ENCODE peak calls at places on chromosomes 3 and 15, in nine cellular contexts. K is neural progenitor cell, C is GM23338, P is GM23248, U is hepatocyte, E is PC-3, G is HCT116, T is SK-N-SH, M is MM.1S. H is an unnamed sample.

GRCh38 chr15:101453123-101454120 is 36.1 kb downstream of the PCSK6 start:
- DNase-seq in K (peak; percentile 37), C (no peak), P (no peak), U (no peak), E (no peak), G (no peak), T (no peak), M (no peak), H (no peak)

GRCh38 chr3:98733778-98734281 is 29.3 kb upstream of the ST3GAL6 start:
- DNase-seq in K (peak; percentile 27), C (peak; percentile 30), P (no peak), U (peak; percentile 27), E (peak; percentile 38), G (no peak), T (peak; percentile 38), M (peak; percentile 63), H (no peak)

GRCh38 chr15:96393209-96393513 is 62.7 kb downstream of the NR2F2 start:
- DNase-seq in K (no peak), C (no peak), P (no peak), U (no peak), E (no peak), G (no peak), T (no peak), M (no peak), H (no peak)

GRCh38 chr15:58331903-58332675 is 99.7 kb upstream of the LIPC start:
- DNase-seq in K (peak; percentile 38), C (peak; percentile 54), P (peak; percentile 98), U (peak; percentile 96), E (peak; percentile 97), G (peak; percentile 93), T (peak; percentile 65), M (peak; percentile 73), H (peak; percentile 54)

GRCh38 chr3:12553921-12554391 is 2.9 kb upstream of the MKRN2 start:
- DNase-seq in K (peak; percentile 24), C (peak; percentile 63), P (peak; percentile 62), U (no peak), E (peak; percentile 32), G (no peak), T (peak; percentile 58), M (peak; percentile 10), H (peak; percentile 51)

GRCh38 chr3:160180581-160181216 is 44.5 kb upstream of the C3orf80 start:
- DNase-seq in K (peak; percentile 14), C (no peak), P (peak; percentile 83), U (peak; percentile 37), E (peak; percentile 46), G (no peak), T (peak; percentile 17), M (no peak), H (no peak)

GRCh38 chr3:62201438-62202035 is 171.8 kb downstream of the FEZF2 start:
- DNase-seq in K (peak; percentile 49), C (peak; percentile 76), P (peak; percentile 57), U (peak; percentile 38), E (peak; percentile 56), G (peak; percentile 16), T (peak; percentile 65), M (peak; percentile 21), H (peak; percentile 23)

GRCh38 chr3:4588410-4588809 is 95.3 kb downstream of the ITPR1 start:
- DNase-seq in K (no peak), C (no peak), P (peak; percentile 79), U (peak; percentile 11), E (peak; percentile 51), G (no peak), T (no peak), M (no peak), H (no peak)

GRCh38 chr15:29043731-29044485 is 158.1 kb downstream of the APBA2 start:
- DNase-seq in K (no peak), C (no peak), P (no peak), U (no peak), E (no peak), G (no peak), T (peak; percentile 46), M (no peak), H (no peak)

GRCh38 chr3:90184861-90185260 is 1077.4 kb downstream of the EPHA3 start:
- DNase-seq in K (no peak), C (no peak), P (peak; percentile 51), U (no peak), E (peak; percentile 49), G (no peak), T (no peak), M (no peak), H (no peak)

GRCh38 chr3:147943265-147943945 is 534.2 kb downstream of the ZIC1 start:
- DNase-seq in K (no peak), C (no peak), P (peak; percentile 91), U (peak; percentile 29), E (peak; percentile 77), G (peak; percentile 47), T (no peak), M (no peak), H (no peak)

GRCh38 chr3:111538687-111539086 is 3.3 kb upstream of the CD96 start:
- DNase-seq in K (no peak), C (no peak), P (peak; percentile 53), U (no peak), E (peak; percentile 89), G (no peak), T (no peak), M (no peak), H (no peak)

GRCh38 chr15:92521624-92522008 is 127.9 kb downstream of the ST8SIA2 start:
- DNase-seq in K (peak; percentile 78), C (peak; percentile 88), P (peak; percentile 88), U (peak; percentile 87), E (peak; percentile 86), G (peak; percentile 46), T (peak; percentile 64), M (peak; percentile 71), H (peak; percentile 35)

GRCh38 chr3:10437272-10437994 is 68.0 kb downstream of the ATP2B2 start:
- DNase-seq in K (no peak), C (no peak), P (peak; percentile 81), U (no peak), E (peak; percentile 10), G (no peak), T (no peak), M (no peak), H (no peak)

DNA sequence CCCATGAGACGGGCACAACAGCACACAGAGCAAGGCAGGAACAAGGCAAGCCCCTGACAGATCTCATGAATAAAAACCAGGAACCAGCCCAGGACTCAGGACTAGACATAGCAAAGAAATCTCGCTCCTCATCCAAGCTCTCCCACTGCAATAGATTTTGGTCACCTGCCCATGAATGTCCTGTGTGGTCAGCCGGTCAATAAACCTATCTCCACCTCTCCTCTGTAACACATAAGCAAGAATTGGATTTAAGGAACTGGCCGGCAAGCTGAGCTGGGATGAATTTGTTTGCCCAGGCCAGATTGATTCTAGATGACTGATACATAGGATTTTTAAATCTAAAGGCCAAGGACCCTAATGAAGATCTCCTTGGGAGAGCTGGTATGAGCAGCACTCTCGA is 46.3 kb upstream of the SMAD3 start:
- DNase-seq in K (no peak), C (no peak), P (no peak), U (no peak), E (no peak), G (no peak), T (no peak), M (no peak), H (no peak)
- H3K27ac ChIP-seq in K (no peak overlapping the region), C (no peak overlapping the region), P (no peak overlapping the region), U (no peak overlapping the region), E (no peak overlapping the region), G (no peak overlapping the region), T (no peak overlapping the region), M (no peak overlapping the region), H (no peak overlapping the region)

GRCh38 chr3:36704280-36704679 is 60.1 kb downstream of the DCLK3 start:
- DNase-seq in K (no peak), C (no peak), P (no peak), U (no peak), E (no peak), G (no peak), T (no peak), M (no peak), H (no peak)

GRCh38 chr3:36700537-36701248 is 63.7 kb downstream of the DCLK3 start:
- DNase-seq in K (peak; percentile 74), C (peak; percentile 80), P (peak; percentile 89), U (peak; percentile 75), E (peak; percentile 81), G (peak; percentile 33), T (peak; percentile 73), M (peak; percentile 44), H (peak; percentile 69)

GRCh38 chr3:36701249-36701572 is 63.1 kb downstream of the DCLK3 start:
- DNase-seq in K (peak; percentile 24), C (no peak), P (peak; percentile 20), U (no peak), E (no peak), G (no peak), T (no peak), M (no peak), H (no peak)

GRCh38 chr3:36705015-36705414 is 59.3 kb downstream of the DCLK3 start:
- DNase-seq in K (no peak), C (no peak), P (no peak), U (no peak), E (no peak), G (no peak), T (no peak), M (no peak), H (no peak)

GRCh38 chr3:36701903-36702374 is 62.4 kb downstream of the DCLK3 start:
- DNase-seq in K (no peak), C (no peak), P (peak; percentile 94), U (no peak), E (peak; percentile 98), G (no peak), T (no peak), M (no peak), H (no peak)
- TF ChIP-seq EZH2phosphoT487 in K (no peak), C (no peak), P (no peak), U (no peak), E (no peak), G (no peak), T (no peak), M (no peak), H (no peak)

DNA sequence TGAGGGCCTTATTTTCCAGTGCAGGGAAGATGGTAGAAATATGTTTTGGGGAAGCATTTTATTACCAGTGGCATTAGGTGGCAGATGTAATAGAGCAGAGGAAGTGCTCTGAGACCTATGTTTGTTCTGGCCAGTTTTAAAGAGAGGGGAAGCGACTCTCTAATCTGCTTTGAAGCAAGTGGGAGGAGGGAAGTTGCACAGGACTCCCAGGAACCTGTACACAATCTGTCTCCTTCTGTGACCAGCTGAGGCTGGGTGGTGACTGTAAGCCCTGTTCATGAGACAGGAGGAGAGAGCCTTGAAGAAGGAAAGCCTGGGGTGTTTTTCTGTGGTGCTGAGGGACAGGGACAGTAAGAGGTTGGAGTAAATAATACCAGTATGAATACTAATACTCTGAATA is 60.5 kb downstream of the LPP start:
- DNase-seq in K (no peak), C (no peak), P (no peak), U (no peak), E (no peak), G (no peak), T (no peak), M (no peak), H (peak; percentile 82)
- H3K27ac ChIP-seq in K (no peak overlapping the region), C (no peak overlapping the region), P (no peak overlapping the region), U (peak overlapping the region; percentile 44), E (no peak overlapping the region), G (no peak overlapping the region), T (no peak overlapping the region), M (no peak overlapping the region), H (peak overlapping the region; percentile 98)

GRCh38 chr3:149299938-149300791 is 33.3 kb downstream of the TM4SF18 start:
- DNase-seq in K (no peak), C (no peak), P (peak; percentile 94), U (peak; percentile 85), E (peak; percentile 98), G (peak; percentile 93), T (no peak), M (no peak), H (no peak)

GRCh38 chr3:149291178-149291577 is 42.3 kb downstream of the TM4SF18 start:
- DNase-seq in K (peak; percentile 12), C (peak; percentile 64), P (no peak), U (no peak), E (no peak), G (no peak), T (peak; percentile 16), M (peak; percentile 29), H (peak; percentile 60)

GRCh38 chr3:149296972-149297371 is 36.5 kb downstream of the TM4SF18 start:
- DNase-seq in K (no peak), C (no peak), P (no peak), U (no peak), E (no peak), G (no peak), T (no peak), M (no peak), H (no peak)
- TF ChIP-seq EZH2phosphoT487 in K (no peak), C (no peak), P (no peak), U (no peak), E (no peak), G (no peak), T (no peak), M (no peak), H (no peak)